ENCODE peak calls at places on chromosomes 5 and 9, in six cellular contexts. One of them, this sample, is unnamed.

GRCh38 chr9:110820378-110820777 is 151.8 kb downstream of the MUSK start:
- DNase-seq in KBM-7: no peak
- DNase-seq in fibroblast of villous mesenchyme: no peak
- DNase-seq in RKO: no peak
- DNase-seq in stimulated activated CD8-positive, alpha-beta memory T cell treated with anti-CD3 and anti-CD28 coated beads, Interleukin-2, amount 100 ng/mL, for 48 hours: no peak
- DNase-seq in mesothelial cell of epicardium: no peak
- DNase-seq in this sample: no peak

GRCh38 chr5:14560091-14560595 is 21.4 kb upstream of the OTULINL start:
- DNase-seq in KBM-7: peak
- DNase-seq in fibroblast of villous mesenchyme: no peak
- DNase-seq in RKO: no peak
- DNase-seq in stimulated activated CD8-positive, alpha-beta memory T cell treated with anti-CD3 and anti-CD28 coated beads, Interleukin-2, amount 100 ng/mL, for 48 hours: no peak
- DNase-seq in mesothelial cell of epicardium: no peak
- DNase-seq in this sample: no peak

GRCh38 chr9:101915479-101915878 is 177.0 kb upstream of the GRIN3A start:
- DNase-seq in KBM-7: no peak
- DNase-seq in fibroblast of villous mesenchyme: no peak
- DNase-seq in RKO: no peak
- DNase-seq in stimulated activated CD8-positive, alpha-beta memory T cell treated with anti-CD3 and anti-CD28 coated beads, Interleukin-2, amount 100 ng/mL, for 48 hours: no peak
- DNase-seq in mesothelial cell of epicardium: no peak
- DNase-seq in this sample: no peak

GRCh38 chr5:69288668-69289067 is 43.9 kb downstream of the CCDC125 start:
- DNase-seq in KBM-7: no peak
- DNase-seq in fibroblast of villous mesenchyme: no peak
- DNase-seq in RKO: no peak
- DNase-seq in stimulated activated CD8-positive, alpha-beta memory T cell treated with anti-CD3 and anti-CD28 coated beads, Interleukin-2, amount 100 ng/mL, for 48 hours: no peak
- DNase-seq in mesothelial cell of epicardium: no peak
- DNase-seq in this sample: no peak

GRCh38 chr5:91311697-91312501 is 71.2 kb downstream of the ARRDC3 start:
- DNase-seq in KBM-7: peak
- DNase-seq in fibroblast of villous mesenchyme: peak
- DNase-seq in RKO: peak
- DNase-seq in stimulated activated CD8-positive, alpha-beta memory T cell treated with anti-CD3 and anti-CD28 coated beads, Interleukin-2, amount 100 ng/mL, for 48 hours: peak
- DNase-seq in mesothelial cell of epicardium: no peak
- DNase-seq in this sample: peak

GRCh38 chr9:16899611-16900010 is 29.1 kb upstream of the BNC2 start:
- DNase-seq in KBM-7: no peak
- DNase-seq in fibroblast of villous mesenchyme: peak
- DNase-seq in RKO: no peak
- DNase-seq in stimulated activated CD8-positive, alpha-beta memory T cell treated with anti-CD3 and anti-CD28 coated beads, Interleukin-2, amount 100 ng/mL, for 48 hours: no peak
- DNase-seq in mesothelial cell of epicardium: no peak
- DNase-seq in this sample: no peak

GRCh38 chr5:112342364-112342763 is 76.7 kb downstream of the EPB41L4A start:
- DNase-seq in KBM-7: no peak
- DNase-seq in fibroblast of villous mesenchyme: no peak
- DNase-seq in RKO: no peak
- DNase-seq in stimulated activated CD8-positive, alpha-beta memory T cell treated with anti-CD3 and anti-CD28 coated beads, Interleukin-2, amount 100 ng/mL, for 48 hours: no peak
- DNase-seq in mesothelial cell of epicardium: no peak
- DNase-seq in this sample: no peak

GRCh38 chr5:16508730-16509531 is 43.3 kb upstream of the ZNF622 start:
- DNase-seq in KBM-7: no peak
- DNase-seq in fibroblast of villous mesenchyme: peak
- DNase-seq in RKO: no peak
- DNase-seq in stimulated activated CD8-positive, alpha-beta memory T cell treated with anti-CD3 and anti-CD28 coated beads, Interleukin-2, amount 100 ng/mL, for 48 hours: no peak
- DNase-seq in mesothelial cell of epicardium: no peak
- DNase-seq in this sample: no peak

GRCh38 chr5:74762599-74762998 is 4.3 kb downstream of the GFM2 start:
- DNase-seq in KBM-7: no peak
- DNase-seq in fibroblast of villous mesenchyme: peak
- DNase-seq in RKO: peak
- DNase-seq in stimulated activated CD8-positive, alpha-beta memory T cell treated with anti-CD3 and anti-CD28 coated beads, Interleukin-2, amount 100 ng/mL, for 48 hours: no peak
- DNase-seq in mesothelial cell of epicardium: no peak
- DNase-seq in this sample: no peak

GRCh38 chr5:161847896-161848510 is at the start of gene GABRA1:
- DNase-seq in KBM-7: no peak
- DNase-seq in fibroblast of villous mesenchyme: no peak
- DNase-seq in RKO: no peak
- DNase-seq in stimulated activated CD8-positive, alpha-beta memory T cell treated with anti-CD3 and anti-CD28 coated beads, Interleukin-2, amount 100 ng/mL, for 48 hours: no peak
- DNase-seq in mesothelial cell of epicardium: no peak
- DNase-seq in this sample: no peak

GRCh38 chr9:134375430-134376385 is 49.5 kb downstream of the RXRA start:
- DNase-seq in KBM-7: no peak
- DNase-seq in fibroblast of villous mesenchyme: peak
- DNase-seq in RKO: no peak
- DNase-seq in stimulated activated CD8-positive, alpha-beta memory T cell treated with anti-CD3 and anti-CD28 coated beads, Interleukin-2, amount 100 ng/mL, for 48 hours: no peak
- DNase-seq in mesothelial cell of epicardium: no peak
- DNase-seq in this sample: no peak

GRCh38 chr9:96136992-96137665 is 164.8 kb downstream of the HSD17B3 start:
- DNase-seq in KBM-7: no peak
- DNase-seq in fibroblast of villous mesenchyme: peak
- DNase-seq in RKO: no peak
- DNase-seq in stimulated activated CD8-positive, alpha-beta memory T cell treated with anti-CD3 and anti-CD28 coated beads, Interleukin-2, amount 100 ng/mL, for 48 hours: no peak
- DNase-seq in mesothelial cell of epicardium: no peak
- DNase-seq in this sample: peak

This sample was measured in RPMI8226.